ENCODE peak calls at places on chromosomes 13 and 19, in four cellular contexts. One of them, this sample, is unnamed.

GRCh38 chr13:99542788-99543406 is 41.6 kb downstream of the TM9SF2 start:
- DNase-seq in GM12878: peak; percentile 92
- DNase-seq in IMR-90: no peak
- DNase-seq in A549: no peak
- DNase-seq in this sample: no peak

GRCh38 chr19:45137179-45137761 is 23.5 kb downstream of the NKPD1 start:
- DNase-seq in GM12878: peak; percentile 93
- DNase-seq in IMR-90: no peak
- DNase-seq in A549: no peak
- DNase-seq in this sample: no peak

GRCh38 chr13:72959643-72960042 is 99.2 kb upstream of the KLF5 start:
- DNase-seq in IMR-90: peak; percentile 48
- DNase-seq in GM12878: no peak
- DNase-seq in A549: no peak
- DNase-seq in this sample: no peak

GRCh38 chr19:45009625-45010255 is 8.5 kb downstream of the RELB start:
- DNase-seq in A549: no peak
- DNase-seq in IMR-90: no peak
- DNase-seq in GM12878: no peak
- DNase-seq in this sample: no peak

GRCh38 chr19:55579766-55580621 is 654 bp downstream of the ZNF579 start:
- DNase-seq in IMR-90: peak; percentile 41
- DNase-seq in A549: peak; percentile 44
- DNase-seq in GM12878: no peak
- DNase-seq in this sample: peak; percentile 50

GRCh38 chr13:58085819-58086218 is 454.3 kb downstream of the PCDH17 start:
- DNase-seq in IMR-90: no peak
- DNase-seq in A549: no peak
- DNase-seq in GM12878: no peak
- DNase-seq in this sample: no peak

GRCh38 chr13:30818323-30818960 is 83.1 kb downstream of the ALOX5AP start:
- DNase-seq in IMR-90: peak; percentile 87
- DNase-seq in GM12878: no peak
- DNase-seq in A549: no peak
- DNase-seq in this sample: no peak

GRCh38 chr19:7441468-7442146 is 47.2 kb downstream of the PEX11G start:
- DNase-seq in IMR-90: no peak
- DNase-seq in A549: no peak
- DNase-seq in GM12878: no peak
- DNase-seq in this sample: no peak

GRCh38 chr13:109737606-109738005 is 48.8 kb downstream of the IRS2 start:
- DNase-seq in GM12878: no peak
- DNase-seq in IMR-90: peak; percentile 65
- DNase-seq in A549: no peak
- DNase-seq in this sample: no peak

GRCh38 chr19:49272204-49272603 is 52.8 kb downstream of the SLC6A16 start:
- DNase-seq in IMR-90: peak; percentile 57
- DNase-seq in GM12878: no peak
- DNase-seq in A549: peak; percentile 44
- DNase-seq in this sample: no peak

GRCh38 chr19:51754770-51755169 is 3.1 kb upstream of the FPR1 start:
- DNase-seq in GM12878: no peak
- DNase-seq in IMR-90: no peak
- DNase-seq in A549: no peak
- DNase-seq in this sample: no peak

GRCh38 chr19:10238172-10238783 is 7.1 kb upstream of the S1PR2 start:
- DNase-seq in GM12878: no peak
- DNase-seq in IMR-90: peak; percentile 91
- DNase-seq in A549: peak; percentile 61
- DNase-seq in this sample: no peak

GRCh38 chr13:89925107-89925506 is 1422.4 kb upstream of the MIR17HG start:
- DNase-seq in GM12878: no peak
- DNase-seq in A549: peak; percentile 30
- DNase-seq in IMR-90: peak; percentile 2
- DNase-seq in this sample: no peak

GRCh38 chr13:30725331-30726085 is 9.8 kb upstream of the ALOX5AP start:
- DNase-seq in A549: no peak
- DNase-seq in IMR-90: peak; percentile 33
- DNase-seq in GM12878: no peak
- DNase-seq in this sample: no peak

GRCh38 chr13:110641055-110642015 is 26.0 kb downstream of the NAXD start:
- DNase-seq in IMR-90: peak; percentile 53
- DNase-seq in A549: no peak
- DNase-seq in GM12878: no peak
- DNase-seq in this sample: no peak

GRCh38 chr19:48539503-48540096 is 12.4 kb upstream of the SULT2B1 start:
- DNase-seq in A549: peak; percentile 94
- DNase-seq in IMR-90: peak; percentile 82
- DNase-seq in GM12878: no peak
- DNase-seq in this sample: peak; percentile 12

GRCh38 chr13:111904701-111905608 is 162.0 kb upstream of the SOX1 start:
- DNase-seq in GM12878: no peak
- DNase-seq in IMR-90: no peak
- DNase-seq in A549: no peak
- DNase-seq in this sample: peak; percentile 57

GRCh38 chr19:37218592-37218935 is 550 bp downstream of the ZNF383 start:
- DNase-seq in GM12878: peak; percentile 5
- DNase-seq in IMR-90: peak; percentile 39
- DNase-seq in A549: no peak
- DNase-seq in this sample: no peak

GRCh38 chr13:19957320-19958118 is 1.0 kb upstream of the ZMYM2 start:
- DNase-seq in A549: peak; percentile 91
- DNase-seq in IMR-90: peak; percentile 18
- DNase-seq in GM12878: peak; percentile 60
- DNase-seq in this sample: no peak

GRCh38 chr13:65095118-65095517 is 2135.0 kb downstream of the PCDH9 start:
- DNase-seq in A549: no peak
- DNase-seq in GM12878: no peak
- DNase-seq in IMR-90: no peak
- DNase-seq in this sample: no peak

GRCh38 chr19:41265376-41266153 is 1.4 kb downstream of the HNRNPUL1 start:
- DNase-seq in GM12878: no peak
- DNase-seq in IMR-90: peak; percentile 37
- DNase-seq in A549: peak; percentile 37
- DNase-seq in this sample: peak; percentile 44

GRCh38 chr19:41263850-41264580 is at the start of gene HNRNPUL1:
- DNase-seq in IMR-90: peak; percentile 100
- DNase-seq in A549: peak; percentile 100
- DNase-seq in GM12878: peak; percentile 100
- DNase-seq in this sample: peak; percentile 93

GRCh38 chr19:41261474-41262190 is 2.5 kb upstream of the HNRNPUL1 start:
- DNase-seq in GM12878: no peak
- DNase-seq in A549: no peak
- DNase-seq in IMR-90: no peak
- DNase-seq in this sample: no peak

GRCh38 chr19:41264581-41265375 is 606 bp downstream of the HNRNPUL1 start:
- DNase-seq in IMR-90: peak; percentile 34
- DNase-seq in GM12878: no peak
- DNase-seq in A549: peak; percentile 56
- DNase-seq in this sample: peak; percentile 72

DNA sequence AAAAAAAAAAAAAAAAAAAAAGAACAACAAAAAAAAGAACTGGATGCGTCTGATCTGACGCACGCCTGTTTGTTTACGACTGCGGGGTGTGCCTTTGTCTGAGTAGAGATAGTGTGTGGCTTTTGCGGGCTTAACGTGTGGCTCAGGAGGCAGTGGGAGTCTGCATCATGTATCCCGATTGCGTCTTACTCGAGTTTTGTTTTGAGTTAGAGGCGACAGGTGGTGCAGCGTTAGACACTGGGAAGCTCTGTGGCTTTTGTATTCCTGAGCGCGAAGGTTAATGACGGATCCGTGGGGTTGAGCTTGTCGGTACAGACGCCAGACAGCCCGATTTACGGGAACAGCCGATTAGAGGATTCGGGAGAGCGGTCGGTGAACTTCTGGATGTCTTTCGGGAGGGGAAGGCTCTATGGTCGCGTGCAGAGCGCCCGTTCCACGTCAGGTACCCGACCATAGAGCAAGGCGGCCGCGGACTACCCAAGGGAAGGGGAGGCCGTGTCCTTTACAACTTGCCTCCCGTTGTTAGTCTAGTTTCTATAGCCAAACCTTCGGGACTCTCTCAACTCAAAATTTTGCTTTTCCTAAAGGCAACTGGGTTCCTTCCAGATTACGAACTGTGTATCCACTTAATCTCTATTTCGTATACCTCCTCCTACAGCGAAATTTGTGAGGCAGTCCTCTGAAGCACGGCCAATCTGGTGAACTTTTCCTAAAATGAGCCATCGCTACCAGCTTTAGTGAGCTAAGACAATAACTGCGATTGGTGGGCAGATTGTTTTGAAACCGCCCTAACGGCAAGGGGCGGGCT is 926 bp upstream of the HNRNPUL1 start:
- DNase-seq in A549: peak; percentile 70
- DNase-seq in IMR-90: peak; percentile 96
- DNase-seq in GM12878: peak; percentile 42
- DNase-seq in this sample: peak; percentile 47
- TF ChIP-seq ELK1 in A549: no peak
- TF ChIP-seq ELK1 in IMR-90: no peak
- TF ChIP-seq ELK1 in GM12878: no peak
- TF ChIP-seq ELK1 in this sample: no peak

GRCh38 chr19:4662812-4663211 is 7.3 kb downstream of the MYDGF start:
- DNase-seq in IMR-90: no peak
- DNase-seq in GM12878: no peak
- DNase-seq in A549: no peak
- DNase-seq in this sample: no peak

GRCh38 chr19:4662020-4662695 is 8.0 kb downstream of the MYDGF start:
- DNase-seq in A549: no peak
- DNase-seq in IMR-90: no peak
- DNase-seq in GM12878: no peak
- DNase-seq in this sample: no peak

GRCh38 chr19:4657835-4658234 is 12.3 kb downstream of the MYDGF start:
- DNase-seq in GM12878: no peak
- DNase-seq in IMR-90: no peak
- DNase-seq in A549: no peak
- DNase-seq in this sample: no peak

GRCh38 chr19:4660993-4661392 is 9.1 kb downstream of the MYDGF start:
- DNase-seq in GM12878: no peak
- DNase-seq in A549: no peak
- DNase-seq in IMR-90: peak; percentile 9
- DNase-seq in this sample: no peak

DNA sequence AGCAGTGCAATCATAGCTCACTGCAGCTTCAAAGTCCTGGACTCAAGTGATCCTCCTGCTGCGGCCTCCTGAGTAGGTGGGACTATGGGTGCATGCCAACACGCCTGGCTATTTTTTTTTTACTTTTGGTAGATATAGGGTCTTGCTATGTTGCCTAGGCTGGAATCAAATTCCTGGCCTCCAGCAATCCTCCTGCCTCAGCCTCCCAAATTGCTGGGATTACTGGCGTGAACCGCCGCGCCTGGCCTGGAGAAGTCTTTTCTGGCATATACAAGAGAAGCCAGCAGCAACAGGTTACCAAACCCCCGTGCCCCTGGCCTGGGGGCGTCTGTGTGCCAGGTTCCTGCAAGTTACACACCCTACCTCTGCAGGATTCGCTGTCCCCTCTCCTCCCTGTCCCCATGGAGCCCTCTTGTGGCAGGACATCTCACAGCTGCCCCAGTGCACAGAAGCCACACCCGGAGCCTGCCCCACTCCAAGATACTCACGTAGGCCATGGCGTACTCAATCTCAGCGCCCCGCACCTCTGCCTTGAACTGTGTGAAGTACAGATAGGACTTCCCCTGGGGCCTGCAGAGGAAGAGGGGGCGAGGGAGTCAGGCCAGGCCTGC is 9.9 kb downstream of the MYDGF start:
- DNase-seq in A549: peak; percentile 50
- DNase-seq in IMR-90: no peak
- DNase-seq in GM12878: no peak
- DNase-seq in this sample: peak; percentile 72
- TF ChIP-seq ELK1 in A549: no peak
- TF ChIP-seq ELK1 in IMR-90: no peak
- TF ChIP-seq ELK1 in GM12878: no peak
- TF ChIP-seq ELK1 in this sample: no peak

GRCh38 chr19:12055784-12056183 is 3.0 kb upstream of the ZNF878 start:
- DNase-seq in A549: no peak
- DNase-seq in IMR-90: no peak
- DNase-seq in GM12878: no peak
- DNase-seq in this sample: no peak

GRCh38 chr19:12052057-12052570 is 647 bp downstream of the ZNF878 start:
- DNase-seq in GM12878: no peak
- DNase-seq in IMR-90: peak; percentile 14
- DNase-seq in A549: no peak
- DNase-seq in this sample: no peak

GRCh38 chr19:12047868-12048267 is 4.9 kb downstream of the ZNF878 start:
- DNase-seq in GM12878: no peak
- DNase-seq in IMR-90: peak; percentile 11
- DNase-seq in A549: no peak
- DNase-seq in this sample: no peak

GRCh38 chr19:12052571-12053169 is at the start of gene ZNF878:
- DNase-seq in IMR-90: peak; percentile 85
- DNase-seq in A549: no peak
- DNase-seq in GM12878: peak; percentile 67
- DNase-seq in this sample: peak; percentile 86
- TF ChIP-seq ELK1 in IMR-90: no peak
- TF ChIP-seq ELK1 in A549: no peak
- TF ChIP-seq ELK1 in GM12878: no peak
- TF ChIP-seq ELK1 in this sample: no peak

GRCh38 chr19:3458229-3458555 is 22.1 kb downstream of the SMIM24 start:
- DNase-seq in GM12878: no peak
- DNase-seq in IMR-90: no peak
- DNase-seq in A549: peak; percentile 86
- DNase-seq in this sample: no peak

GRCh38 chr19:3459965-3460582 is 20.3 kb downstream of the SMIM24 start:
- DNase-seq in IMR-90: no peak
- DNase-seq in A549: no peak
- DNase-seq in GM12878: no peak
- DNase-seq in this sample: no peak

GRCh38 chr19:3457531-3458228 is 22.6 kb downstream of the SMIM24 start:
- DNase-seq in IMR-90: no peak
- DNase-seq in A549: peak; percentile 83
- DNase-seq in GM12878: no peak
- DNase-seq in this sample: no peak

GRCh38 chr19:3459322-3459881 is 20.9 kb downstream of the SMIM24 start:
- DNase-seq in IMR-90: peak; percentile 94
- DNase-seq in A549: peak; percentile 93
- DNase-seq in GM12878: no peak
- DNase-seq in this sample: peak; percentile 54

DNA sequence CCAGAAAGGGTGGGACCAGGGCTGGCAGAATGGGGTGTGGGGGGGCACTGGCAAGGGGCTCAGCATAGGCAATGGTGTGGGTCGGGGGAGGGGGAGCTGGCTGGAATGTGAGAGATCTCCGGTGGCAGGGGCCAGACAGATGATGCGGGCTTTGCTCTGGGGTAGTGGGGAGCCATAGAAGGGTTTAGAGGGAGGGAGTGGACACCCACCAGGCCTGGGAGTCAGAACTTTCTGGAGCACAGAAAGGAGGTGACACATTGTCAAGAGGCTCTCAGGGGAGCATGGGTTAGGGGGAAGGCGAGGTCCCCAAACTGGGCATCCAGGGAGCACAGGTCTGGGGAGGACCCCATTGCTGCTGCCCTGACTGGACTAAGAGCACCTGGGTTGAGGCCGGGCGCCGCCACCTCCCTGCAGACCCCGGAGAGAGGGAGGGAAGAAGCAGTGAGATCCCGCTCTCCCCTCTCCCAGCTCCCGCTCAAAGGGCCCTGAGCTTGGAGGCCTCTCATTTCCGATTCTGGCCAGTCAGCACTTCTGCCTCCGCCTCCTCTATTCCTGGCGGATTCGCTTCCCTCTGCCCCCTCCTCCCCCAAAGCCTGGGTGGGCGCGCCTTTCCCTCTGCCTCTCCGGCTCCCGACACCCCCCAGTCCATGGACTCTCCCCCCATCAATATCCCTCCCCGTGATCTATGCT is 21.6 kb downstream of the SMIM24 start:
- DNase-seq in GM12878: no peak
- DNase-seq in A549: peak; percentile 68
- DNase-seq in IMR-90: peak; percentile 25
- DNase-seq in this sample: no peak
- TF ChIP-seq ELK1 in GM12878: no peak
- TF ChIP-seq ELK1 in A549: no peak
- TF ChIP-seq ELK1 in IMR-90: no peak
- TF ChIP-seq ELK1 in this sample: no peak

This sample was measured in K562.